ENCODE peak calls at places on chromosomes 1 and 21, in eight cellular contexts. G is T-helper 9 cell; Y is GDM1; H is glutamatergic neuron; S is pancreas; P is naive thymus-derived CD4-positive, alpha-beta T cell; M is stomach; C is stimulated activated CD8-positive, alpha-beta memory T cell treated with anti-CD3 and anti-CD28 coated beads, Interleukin-7, amount 100 ng/mL, for 1 hour. I is an unnamed sample.

GRCh38 chr1:43683560-43683959 is 23.8 kb upstream of the ST3GAL3 start:
- DNase-seq in G (no peak), Y (no peak), H (no peak), S (no peak), P (no peak), M (no peak), C (no peak), I (no peak)

GRCh38 chr1:11374748-11375110 is 101.7 kb downstream of the UBIAD1 start:
- DNase-seq in G (no peak), Y (no peak), H (no peak), S (no peak), P (no peak), M (no peak), C (no peak), I (no peak)

GRCh38 chr1:15542685-15543588 is 16.3 kb downstream of the DNAJC16 start:
- DNase-seq in G (no peak), Y (no peak), H (no peak), S (no peak), P (no peak), M (no peak), C (no peak), I (no peak)

GRCh38 chr1:107668762-107669161 is 296.2 kb downstream of the VAV3 start:
- DNase-seq in G (no peak), Y (no peak), H (no peak), S (no peak), P (no peak), M (no peak), C (no peak), I (no peak)

GRCh38 chr1:90835661-90836344 is 118.7 kb upstream of the BARHL2 start:
- DNase-seq in G (no peak), Y (no peak), H (peak; percentile 24), S (no peak), P (no peak), M (no peak), C (no peak), I (no peak)

GRCh38 chr1:156608981-156609380 is 7.7 kb upstream of the GPATCH4 start:
- DNase-seq in G (peak; percentile 46), Y (peak; percentile 26), H (peak; percentile 65), S (peak; percentile 46), P (peak; percentile 57), M (peak; percentile 51), C (peak; percentile 39), I (peak; percentile 78)

GRCh38 chr21:45226540-45227326 is 61.0 kb downstream of the POFUT2 start:
- DNase-seq in G (peak; percentile 16), Y (no peak), H (no peak), S (no peak), P (no peak), M (no peak), C (no peak), I (no peak)

GRCh38 chr1:49319426-49319963 is 542.8 kb upstream of the BEND5 start:
- DNase-seq in G (no peak), Y (no peak), H (no peak), S (no peak), P (no peak), M (no peak), C (no peak), I (no peak)

GRCh38 chr1:47656719-47657685 is 219.2 kb downstream of the FOXD2 start:
- DNase-seq in G (no peak), Y (no peak), H (no peak), S (no peak), P (no peak), M (peak; percentile 25), C (no peak), I (no peak)

GRCh38 chr1:202811296-202812175 is 782 bp downstream of the PCAT6 start:
- DNase-seq in G (peak; percentile 4), Y (no peak), H (peak; percentile 44), S (peak; percentile 67), P (peak; percentile 41), M (no peak), C (no peak), I (peak; percentile 42)

GRCh38 chr1:81703736-81704463 is 96.8 kb upstream of the ADGRL2 start:
- DNase-seq in G (no peak), Y (no peak), H (peak; percentile 60), S (no peak), P (no peak), M (no peak), C (no peak), I (no peak)

GRCh38 chr1:184881941-184882648 is 92.2 kb downstream of the NIBAN1 start:
- DNase-seq in G (no peak), Y (no peak), H (no peak), S (no peak), P (no peak), M (no peak), C (no peak), I (no peak)

GRCh38 chr1:117318011-117318410 is 49.2 kb upstream of the MAN1A2 start:
- DNase-seq in G (no peak), Y (no peak), H (no peak), S (no peak), P (no peak), M (no peak), C (no peak), I (no peak)

GRCh38 chr1:240310226-240310925 is 218.7 kb downstream of the FMN2 start:
- DNase-seq in G (no peak), Y (no peak), H (no peak), S (no peak), P (no peak), M (no peak), C (no peak), I (no peak)

GRCh38 chr1:156429308-156430060 is 60.5 kb downstream of the RHBG start:
- DNase-seq in G (no peak), Y (no peak), H (no peak), S (no peak), P (no peak), M (no peak), C (no peak), I (peak; percentile 53)

GRCh38 chr1:85569122-85569521 is 11.4 kb upstream of the CCN1 start:
- DNase-seq in G (no peak), Y (no peak), H (no peak), S (no peak), P (no peak), M (no peak), C (no peak), I (no peak)

GRCh38 chr1:25526753-25527152 is 16.7 kb upstream of the LDLRAP1 start:
- DNase-seq in G (no peak), Y (no peak), H (no peak), S (no peak), P (no peak), M (no peak), C (no peak), I (no peak)

GRCh38 chr1:17696417-17697301 is 58.5 kb upstream of the ACTL8 start:
- DNase-seq in G (no peak), Y (no peak), H (no peak), S (no peak), P (no peak), M (no peak), C (no peak), I (peak; percentile 57)

GRCh38 chr1:163054056-163054706 is 15.0 kb upstream of the RGS4 start:
- DNase-seq in G (no peak), Y (no peak), H (peak; percentile 59), S (no peak), P (no peak), M (no peak), C (no peak), I (no peak)

I was measured in WERI-Rb-1.